ENCODE peak calls at places on chromosome 3, in eight cellular contexts. D, Y, A, E, N, Q, J and U are unnamed samples.

GRCh38 chr3:108131105-108131794 is 40.4 kb upstream of the CD47 start:
- DNase-seq in D (peak), A (no peak), J (no peak), E (no peak), Q (no peak), Y (peak), N (peak), U (no peak)

GRCh38 chr3:67593761-67594234 is 60.6 kb downstream of the SUCLG2 start:
- DNase-seq in Y (peak), A (peak), N (peak), Q (no peak), E (no peak), D (no peak), J (no peak), U (no peak)

GRCh38 chr3:40848411-40848810 is 323.7 kb downstream of the ZNF621 start:
- DNase-seq in Y (no peak), J (no peak), A (no peak), E (no peak), D (no peak), Q (peak), N (no peak), U (no peak)

GRCh38 chr3:46692566-46692983 is 904 bp downstream of the ALS2CL start:
- DNase-seq in E (no peak), J (no peak), D (peak), A (peak), Q (no peak), Y (no peak), N (no peak), U (no peak)

GRCh38 chr3:94173667-94174434 is 111.0 kb downstream of the NSUN3 start:
- DNase-seq in E (no peak), A (no peak), Y (peak), D (no peak), J (no peak), Q (no peak), N (no peak), U (no peak)

GRCh38 chr3:44109997-44110396 is 131.7 kb upstream of the TOPAZ1 start:
- DNase-seq in N (no peak), Y (no peak), E (no peak), J (no peak), D (no peak), Q (no peak), A (no peak), U (no peak)

GRCh38 chr3:162441716-162442115 is 945.1 kb downstream of the OTOL1 start:
- DNase-seq in A (no peak), J (no peak), E (no peak), D (no peak), N (no peak), Q (no peak), Y (peak), U (no peak)

GRCh38 chr3:48989126-48989795 is 780 bp upstream of the P4HTM start:
- DNase-seq in D (no peak), Y (no peak), E (no peak), N (no peak), Q (no peak), J (no peak), A (no peak), U (no peak)

GRCh38 chr3:147299656-147300055 is 106.7 kb downstream of the ZIC4 start:
- DNase-seq in E (no peak), D (no peak), N (peak), J (no peak), Y (peak), A (no peak), Q (no peak), U (no peak)

GRCh38 chr3:152404976-152405375 is 136.2 kb downstream of the MBNL1 start:
- DNase-seq in J (no peak), Q (no peak), N (no peak), Y (no peak), D (no peak), E (no peak), A (no peak), U (no peak)

GRCh38 chr3:142609136-142609535 is 12.9 kb downstream of the PLS1 start:
- DNase-seq in E (no peak), Q (peak), D (no peak), N (no peak), A (no peak), Y (no peak), J (no peak), U (no peak)

GRCh38 chr3:37992271-37993066 is 1.9 kb downstream of the VILL start:
- DNase-seq in A (no peak), E (no peak), Q (no peak), J (no peak), Y (no peak), D (no peak), N (no peak), U (no peak)

GRCh38 chr3:151156618-151157216 is 46.3 kb downstream of the GPR171 start:
- DNase-seq in Y (peak), Q (no peak), D (peak), E (no peak), N (no peak), J (no peak), A (peak), U (peak)

GRCh38 chr3:35438101-35438500 is 201.2 kb upstream of the ARPP21 start:
- DNase-seq in A (no peak), Y (no peak), E (no peak), Q (no peak), J (no peak), N (no peak), D (no peak), U (no peak)

GRCh38 chr3:11558918-11559815 is 84.5 kb downstream of the VGLL4 start:
- DNase-seq in Q (no peak), D (no peak), N (no peak), E (no peak), J (no peak), Y (no peak), A (no peak), U (no peak)

GRCh38 chr3:70806556-70806955 is 494.1 kb upstream of the MDFIC2 start:
- DNase-seq in J (no peak), E (no peak), Y (no peak), D (no peak), Q (no peak), N (no peak), A (no peak), U (no peak)

GRCh38 chr3:162738778-162739177 is 1242.2 kb downstream of the OTOL1 start:
- DNase-seq in A (no peak), Y (no peak), J (no peak), E (no peak), N (no peak), Q (no peak), D (no peak), U (no peak)

GRCh38 chr3:188202358-188203138 is 48.6 kb downstream of the LPP start:
- DNase-seq in A (peak), E (no peak), D (no peak), N (no peak), J (peak), Y (no peak), Q (no peak), U (no peak)

GRCh38 chr3:53198996-53199395 is 38.0 kb downstream of the PRKCD start:
- DNase-seq in E (no peak), N (no peak), A (no peak), D (no peak), J (no peak), Q (no peak), Y (no peak), U (no peak)

GRCh38 chr3:62665627-62666433 is 209.4 kb downstream of the CADPS start:
- DNase-seq in E (no peak), A (peak), J (peak), D (peak), Y (peak), N (peak), Q (no peak), U (peak)

GRCh38 chr3:37892917-37893595 is 31.4 kb downstream of the CTDSPL start:
- DNase-seq in Y (peak), E (no peak), J (no peak), A (no peak), N (no peak), D (no peak), Q (no peak), U (peak)

GRCh38 chr3:64361962-64362735 is 136.9 kb upstream of the PRICKLE2 start:
- DNase-seq in Q (peak), Y (peak), J (no peak), D (no peak), E (no peak), N (peak), A (no peak), U (no peak)

GRCh38 chr3:178078933-178079332 is 457.3 kb upstream of the KCNMB2 start:
- DNase-seq in A (no peak), J (no peak), D (no peak), Y (peak), Q (no peak), N (no peak), E (no peak), U (no peak)

GRCh38 chr3:126266291-126266840 is 86.0 kb upstream of the ALDH1L1 start:
- DNase-seq in D (no peak), Y (peak), E (no peak), Q (no peak), J (no peak), N (no peak), A (peak), U (peak)

GRCh38 chr3:2765002-2765579 is 345.1 kb downstream of the IL5RA start:
- DNase-seq in J (no peak), N (no peak), Q (no peak), D (no peak), E (no peak), A (no peak), Y (no peak), U (peak)

GRCh38 chr3:31462050-31462569 is 70.6 kb upstream of the STT3B start:
- DNase-seq in A (no peak), Q (no peak), J (no peak), N (no peak), Y (peak), E (no peak), D (no peak), U (no peak)

GRCh38 chr3:53804697-53805462 is 41.3 kb downstream of the CHDH start:
- DNase-seq in Y (peak), J (no peak), E (no peak), N (peak), A (no peak), Q (no peak), D (no peak), U (no peak)

GRCh38 chr3:25035511-25035910 is 392.6 kb upstream of the RARB start:
- DNase-seq in E (no peak), A (no peak), Y (no peak), N (no peak), J (no peak), Q (no peak), D (no peak), U (no peak)

GRCh38 chr3:53009826-53010539 is 35.9 kb downstream of the SFMBT1 start:
- DNase-seq in A (no peak), D (no peak), Y (no peak), N (no peak), Q (no peak), J (peak), E (no peak), U (no peak)

GRCh38 chr3:8529197-8529637 is 27.6 kb downstream of the LMCD1 start:
- DNase-seq in E (no peak), Y (peak), N (no peak), A (no peak), D (no peak), J (no peak), Q (no peak), U (no peak)

GRCh38 chr3:9153763-9154601 is 95.5 kb downstream of the SRGAP3 start:
- DNase-seq in Y (no peak), J (no peak), A (no peak), D (no peak), Q (no peak), N (peak), E (no peak), U (no peak)

GRCh38 chr3:127730666-127731294 is 58.0 kb downstream of the ABTB1 start:
- DNase-seq in N (no peak), A (no peak), E (no peak), J (peak), Y (peak), D (no peak), Q (no peak), U (no peak)

GRCh38 chr3:106728315-106728821 is 648.9 kb upstream of the CCDC54 start:
- DNase-seq in D (peak), Y (peak), A (no peak), J (no peak), N (peak), Q (no peak), E (no peak), U (no peak)

GRCh38 chr3:187319699-187320302 is 28.3 kb upstream of the MASP1 start:
- DNase-seq in A (peak), Q (no peak), N (peak), J (peak), D (peak), E (no peak), Y (peak), U (peak)

GRCh38 chr3:31054032-31054431 is 159.6 kb upstream of the GADL1 start:
- DNase-seq in A (no peak), E (no peak), J (no peak), D (no peak), Q (no peak), N (no peak), Y (no peak), U (no peak)

GRCh38 chr3:77001071-77001470 is 38.8 kb upstream of the ROBO2 start:
- DNase-seq in A (no peak), Y (no peak), E (no peak), D (no peak), J (no peak), Q (no peak), N (no peak), U (no peak)

GRCh38 chr3:21062724-21063436 is 688.1 kb downstream of the ZNF385D start:
- DNase-seq in J (no peak), Q (no peak), D (no peak), Y (peak), A (no peak), N (peak), E (no peak), U (no peak)

GRCh38 chr3:125129512-125129962 is 73.7 kb upstream of the HEG1 start:
- DNase-seq in N (peak), J (no peak), A (no peak), Y (peak), D (peak), E (no peak), Q (peak), U (no peak)

GRCh38 chr3:171788546-171789351 is 21.5 kb downstream of the PLD1 start:
- DNase-seq in A (no peak), E (no peak), J (no peak), D (no peak), N (peak), Y (peak), Q (peak), U (no peak)

GRCh38 chr3:29072626-29073025 is 208.2 kb upstream of the RBMS3 start:
- DNase-seq in D (no peak), N (no peak), J (no peak), E (no peak), Y (peak), Q (no peak), A (no peak), U (no peak)

DNA sequence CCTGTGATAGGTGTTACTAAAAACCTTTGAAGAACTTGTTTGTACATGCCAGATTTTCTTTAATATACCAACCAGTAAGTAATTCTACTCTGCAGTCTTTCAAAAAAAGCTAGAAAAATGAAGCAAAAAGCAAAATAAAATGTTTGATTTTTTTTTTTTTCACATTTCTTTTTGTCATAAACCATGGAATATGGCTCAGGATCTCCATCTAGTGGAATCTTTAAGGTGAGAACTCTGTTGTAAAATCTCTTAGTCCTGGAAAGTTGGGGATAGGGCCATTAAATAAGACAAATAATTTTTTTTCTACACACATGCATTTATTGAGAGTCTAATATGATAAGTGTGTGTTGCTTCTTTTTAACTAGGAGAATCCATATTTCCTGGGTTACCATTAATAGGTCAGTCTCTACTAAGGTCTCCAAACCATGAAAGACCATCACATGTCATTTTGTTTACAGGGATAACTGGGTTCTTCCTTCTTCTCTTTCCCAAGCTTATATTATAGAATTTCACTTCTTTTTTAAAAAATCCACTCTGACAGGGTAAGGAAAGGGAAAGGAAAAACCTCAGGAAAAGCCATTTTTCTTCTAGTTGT is 84.6 kb downstream of the SLC9A9 start:
- DNase-seq in N (no peak), J (no peak), D (no peak), Q (no peak), E (no peak), A (no peak), Y (peak), U (no peak)
- TF ChIP-seq CTCF in N (peak), J (peak), D (no peak), Q (no peak), E (no peak), A (no peak), Y (peak), U (peak)

GRCh38 chr3:193130576-193130975 is 110.4 kb upstream of the PLAAT1 start:
- DNase-seq in D (no peak), J (no peak), Q (no peak), N (no peak), Y (no peak), A (no peak), E (no peak), U (no peak)

GRCh38 chr3:193132923-193133463 is 108.0 kb upstream of the PLAAT1 start:
- DNase-seq in J (no peak), A (no peak), E (no peak), D (no peak), Q (no peak), N (no peak), Y (no peak), U (no peak)

GRCh38 chr3:193132247-193132646 is 108.8 kb upstream of the PLAAT1 start:
- DNase-seq in Y (no peak), E (no peak), A (no peak), J (no peak), D (no peak), Q (no peak), N (no peak), U (no peak)

GRCh38 chr3:193124861-193125260 is 116.2 kb upstream of the PLAAT1 start:
- DNase-seq in A (no peak), Y (no peak), Q (no peak), J (no peak), N (no peak), E (no peak), D (no peak), U (no peak)

GRCh38 chr3:193129607-193130006 is 111.4 kb upstream of the PLAAT1 start:
- DNase-seq in J (no peak), E (no peak), D (no peak), Q (no peak), Y (no peak), N (no peak), A (no peak), U (no peak)
- TF ChIP-seq CTCF in J (no peak), E (no peak), D (no peak), Q (no peak), Y (no peak), N (no peak), A (no peak), U (no peak)

GRCh38 chr3:117200962-117201361 is 491.4 kb downstream of the TUSC7 start:
- DNase-seq in A (no peak), D (no peak), N (no peak), Q (no peak), Y (no peak), J (no peak), E (no peak), U (no peak)

GRCh38 chr3:117201906-117202305 is 492.3 kb downstream of the TUSC7 start:
- DNase-seq in N (no peak), D (no peak), Y (no peak), Q (no peak), E (no peak), J (no peak), A (no peak), U (no peak)

GRCh38 chr3:117202415-117202814 is 492.8 kb downstream of the TUSC7 start:
- DNase-seq in N (no peak), E (no peak), Y (no peak), A (no peak), Q (no peak), D (no peak), J (no peak), U (no peak)
- TF ChIP-seq CTCF in N (no peak), E (no peak), Y (no peak), A (no peak), Q (no peak), D (no peak), J (no peak), U (no peak)

GRCh38 chr3:169812124-169812843 is 386 bp upstream of the LRRIQ4 start:
- DNase-seq in A (peak), J (peak), E (peak), Q (no peak), D (no peak), Y (peak), N (peak), U (peak)
- TF ChIP-seq CTCF in A (no peak), J (no peak), E (no peak), Q (no peak), D (no peak), Y (no peak), N (no peak), U (no peak)

DNA sequence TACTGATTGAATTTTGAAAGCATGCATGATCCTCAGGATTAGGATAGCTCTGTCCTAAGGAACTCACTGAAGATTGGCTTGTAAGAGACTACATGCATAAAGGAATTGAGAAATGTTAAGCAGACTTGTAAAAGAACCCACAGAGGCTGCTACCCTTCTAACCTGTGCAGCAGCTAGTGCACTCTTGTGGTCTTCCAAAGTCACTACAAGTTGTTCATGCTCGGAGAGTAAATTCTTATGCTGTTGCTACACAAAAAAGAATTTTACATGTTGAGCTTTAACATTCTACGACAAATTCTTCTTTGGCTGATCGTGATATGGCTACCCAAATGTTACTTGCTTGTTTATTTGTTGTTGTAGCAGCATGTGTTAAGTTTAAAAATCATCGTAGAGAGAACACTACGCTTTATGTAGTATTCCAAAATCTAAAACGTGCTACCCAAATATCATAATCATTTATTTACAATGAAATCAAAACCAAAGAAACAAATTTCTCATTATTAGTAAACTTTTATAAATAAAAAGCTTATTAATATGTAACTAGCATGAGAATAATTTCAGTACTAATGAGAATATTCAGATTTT is 55.0 kb downstream of the GOLIM4 start:
- DNase-seq in Q (no peak), D (no peak), E (no peak), N (peak), Y (peak), J (no peak), A (peak), U (no peak)
- TF ChIP-seq CTCF in Q (peak), D (peak), E (no peak), N (peak), Y (peak), J (peak), A (peak), U (peak)

DNA sequence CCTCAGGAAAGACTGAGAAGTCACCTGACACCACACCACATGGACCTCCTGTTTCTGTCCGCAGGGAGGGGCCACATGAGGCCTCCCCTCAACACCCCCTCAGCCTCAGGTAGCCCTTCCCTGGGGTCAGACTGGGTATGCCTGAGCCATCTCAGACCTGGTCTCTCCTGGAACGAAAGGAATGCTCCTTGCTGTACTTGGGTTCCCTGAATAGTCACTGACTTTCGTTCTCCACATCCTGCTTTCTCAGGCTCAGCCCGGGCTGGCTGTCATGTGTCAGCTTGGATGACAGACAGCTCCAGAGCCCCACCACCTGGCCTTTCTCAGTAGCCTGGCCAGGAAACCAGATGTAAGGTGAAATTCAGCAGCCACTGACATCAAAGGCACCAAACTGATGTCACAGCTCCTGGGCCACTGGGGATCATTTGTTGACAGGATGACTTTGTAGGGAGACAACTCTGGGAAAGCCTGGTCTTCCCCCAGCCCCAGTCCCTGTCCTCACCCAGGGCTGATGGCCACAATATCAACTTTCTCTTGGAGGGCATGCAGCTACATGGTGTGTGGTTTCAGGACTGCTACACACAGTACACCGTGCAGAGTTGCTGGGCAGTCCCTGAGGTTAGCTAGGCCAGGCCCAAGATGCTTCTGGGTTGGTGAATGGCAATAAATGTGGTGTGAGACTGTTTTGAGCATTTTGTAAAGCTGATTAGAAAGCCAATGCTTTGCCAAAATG is 141.4 kb upstream of the MRPS22 start:
- DNase-seq in N (no peak), Y (no peak), E (no peak), D (no peak), A (peak), J (peak), Q (peak), U (peak)
- TF ChIP-seq CTCF in N (no peak), Y (no peak), E (no peak), D (peak), A (no peak), J (no peak), Q (no peak), U (no peak)